ENCODE peak calls at places on chromosomes 6 and 20, in nine cellular contexts. A is AG10803, K is psoas muscle, B is astrocyte of the spinal cord, S is IMR-90, V is nephron progenitor cell, O is WTC11, N is neural crest cell, P is AG09309. Q is an unnamed sample.
A peak's percentile ranks its signal among the peaks of the same experiment; 100 is the strongest.

GRCh38 chr20:48769111-48769879 is 58.5 kb downstream of the PREX1 start:
- DNase-seq in A (no peak), B (no peak), V (no peak), O (no peak), S (no peak), P (no peak), K (no peak), N (no peak), Q (no peak)

GRCh38 chr6:84515082-84515481 is 249.3 kb downstream of the TBX18 start:
- DNase-seq in N (no peak), S (no peak), K (no peak), O (no peak), V (no peak), P (no peak), A (no peak), B (peak; percentile 47), Q (no peak)

GRCh38 chr6:18990313-18990978 is 603.3 kb downstream of the RNF144B start:
- DNase-seq in K (peak; percentile 75), B (peak; percentile 46), O (peak; percentile 88), N (peak; percentile 84), S (peak; percentile 20), P (no peak), A (peak; percentile 20), V (peak; percentile 85), Q (peak; percentile 90)

GRCh38 chr6:52216932-52217331 is 27.4 kb downstream of the IL17F start:
- DNase-seq in O (no peak), N (no peak), B (no peak), A (no peak), V (no peak), P (no peak), S (no peak), K (no peak), Q (no peak)

GRCh38 chr6:27864906-27865883 is 47.0 kb downstream of the OR2B2 start:
- DNase-seq in B (peak; percentile 98), S (peak; percentile 99), N (peak; percentile 57), A (peak; percentile 98), O (peak; percentile 73), V (peak; percentile 55), P (peak; percentile 94), K (peak; percentile 70), Q (peak; percentile 40)

GRCh38 chr6:14747881-14748520 is 497.9 kb upstream of the JARID2 start:
- DNase-seq in K (no peak), O (no peak), V (no peak), B (peak; percentile 36), S (peak; percentile 57), A (peak; percentile 94), N (no peak), P (peak; percentile 61), Q (no peak)

GRCh38 chr6:13513606-13514502 is 26.5 kb upstream of the GFOD1 start:
- DNase-seq in B (no peak), A (peak; percentile 17), N (no peak), V (no peak), O (no peak), K (no peak), P (no peak), S (no peak), Q (no peak)

GRCh38 chr20:36775196-36775595 is 1.6 kb upstream of the DSN1 start:
- DNase-seq in K (no peak), N (no peak), P (no peak), B (no peak), S (no peak), O (no peak), V (no peak), A (no peak), Q (no peak)

GRCh38 chr6:134063966-134064445 is 11.6 kb upstream of the SLC2A12 start:
- DNase-seq in K (no peak), B (peak; percentile 89), S (peak; percentile 85), A (peak; percentile 77), V (peak; percentile 52), O (peak; percentile 36), P (peak; percentile 60), N (peak; percentile 52), Q (peak; percentile 66)

GRCh38 chr6:85756982-85757381 is 114.3 kb upstream of the SYNCRIP start:
- DNase-seq in B (peak; percentile 46), S (peak; percentile 44), A (peak; percentile 29), N (no peak), V (no peak), P (peak; percentile 4), K (no peak), O (no peak), Q (no peak)

GRCh38 chr6:37673436-37673835 is 24.2 kb downstream of the MDGA1 start:
- DNase-seq in O (no peak), B (no peak), V (no peak), N (no peak), A (no peak), S (no peak), K (no peak), P (no peak), Q (no peak)

GRCh38 chr20:44495802-44496481 is 20.3 kb downstream of the TTPAL start:
- DNase-seq in S (peak; percentile 99), O (no peak), P (peak; percentile 99), K (no peak), V (no peak), N (no peak), A (peak; percentile 98), B (peak; percentile 95), Q (no peak)

GRCh38 chr6:106642476-106642875 is 13.1 kb downstream of the QRSL1 start:
- DNase-seq in O (no peak), B (no peak), V (no peak), S (no peak), K (no peak), A (no peak), P (no peak), N (no peak), Q (no peak)

GRCh38 chr6:25309886-25310285 is 30.7 kb downstream of the CARMIL1 start:
- DNase-seq in P (no peak), A (peak; percentile 39), O (no peak), B (no peak), K (no peak), N (no peak), V (no peak), S (no peak), Q (no peak)

DNA sequence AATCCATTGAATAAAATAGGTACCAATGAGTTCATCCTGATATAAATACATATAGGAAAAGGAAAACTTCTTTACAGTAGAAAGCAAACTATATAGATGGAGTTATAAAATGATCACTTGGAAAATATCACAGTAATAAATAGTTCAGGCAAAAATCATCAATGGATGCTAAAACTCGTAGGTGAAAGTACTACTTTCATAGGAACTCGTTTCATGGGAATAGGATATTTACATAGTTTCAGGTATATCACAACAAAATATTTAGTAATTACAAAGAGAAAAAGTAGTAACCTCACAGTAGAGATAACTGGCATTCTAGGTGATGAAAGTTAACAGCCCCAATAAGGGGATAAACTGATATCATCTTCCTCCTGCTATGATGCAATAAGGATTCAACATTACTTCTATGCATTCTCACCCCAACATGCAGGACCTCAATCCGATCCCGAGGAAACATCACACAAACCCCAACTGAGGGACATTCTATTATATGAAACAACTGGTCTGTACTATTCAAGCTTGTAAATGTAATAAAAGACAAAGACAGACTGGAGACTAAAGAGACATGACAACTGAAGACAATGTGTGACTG is 13.7 kb downstream of the DDO start:
- DNase-seq in K (no peak), N (no peak), S (no peak), B (no peak), O (no peak), P (no peak), A (no peak), V (no peak), Q (no peak)
- TF ChIP-seq CTCF in K (no peak), N (no peak), S (no peak), B (no peak), O (no peak), P (no peak), A (no peak), V (no peak), Q (no peak)

DNA sequence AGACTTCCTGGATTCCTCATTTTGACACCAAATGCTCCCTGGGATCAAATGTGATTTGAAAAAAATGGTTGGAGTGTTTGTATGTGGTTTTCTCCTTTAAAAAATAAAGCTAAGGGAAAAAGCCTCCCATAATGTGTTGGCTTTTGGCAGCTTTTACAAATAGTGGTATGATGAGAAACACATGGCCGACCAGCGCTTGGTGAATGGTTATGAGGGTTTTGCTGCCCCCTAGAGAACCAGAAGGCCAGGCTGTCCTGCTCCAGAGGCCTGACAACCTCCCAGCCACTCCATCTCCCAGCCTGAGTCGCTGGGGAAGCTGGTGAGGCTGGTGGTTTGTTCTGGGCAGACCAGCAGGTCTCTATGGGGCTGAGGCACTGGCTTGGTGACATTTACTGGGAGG is 69.3 kb downstream of the CLIC5 start:
- DNase-seq in O (peak; percentile 45), P (peak; percentile 74), S (peak; percentile 72), B (peak; percentile 73), V (no peak), K (no peak), A (peak; percentile 92), N (no peak), Q (peak; percentile 10)
- TF ChIP-seq CTCF in O (no peak), P (peak; percentile 76), S (peak; percentile 54), B (peak; percentile 64), V (peak; percentile 16), K (peak; percentile 30), A (peak; percentile 78), N (peak; percentile 36), Q (no peak)

DNA sequence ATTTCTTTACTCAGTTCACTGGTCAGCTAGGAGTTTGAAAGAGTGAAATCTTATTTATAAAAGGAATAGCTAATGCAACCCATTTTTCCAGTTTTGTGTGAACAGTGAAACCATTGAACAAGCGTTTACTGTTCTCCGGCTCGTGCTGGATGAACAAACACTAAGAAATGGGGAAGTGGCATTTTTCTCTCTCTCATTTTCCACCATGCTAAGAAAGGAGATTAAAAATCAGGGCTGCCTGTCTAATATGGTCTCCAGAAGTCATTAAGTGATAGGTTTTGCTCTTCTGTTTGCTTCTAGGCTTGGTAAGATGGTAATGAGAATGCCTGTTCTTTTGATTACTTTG is 785 bp upstream of the SFT2D1 start:
- DNase-seq in K (no peak), B (no peak), V (no peak), N (no peak), A (no peak), P (no peak), O (no peak), S (no peak), Q (no peak)
- TF ChIP-seq CTCF in K (no peak), B (no peak), V (no peak), N (no peak), A (no peak), P (no peak), O (no peak), S (no peak), Q (no peak)

GRCh38 chr6:21745543-21746337 is 152.2 kb downstream of the SOX4 start:
- DNase-seq in V (no peak), P (no peak), B (no peak), O (no peak), S (no peak), A (no peak), K (no peak), N (no peak), Q (no peak)
- TF ChIP-seq CTCF in V (no peak), P (no peak), B (no peak), O (no peak), S (no peak), A (no peak), K (no peak), N (no peak), Q (no peak)

GRCh38 chr6:161353208-161353613 is 79.3 kb upstream of the AGPAT4 start:
- DNase-seq in A (no peak), V (peak; percentile 44), S (no peak), N (no peak), P (no peak), B (no peak), K (no peak), O (peak; percentile 81), Q (peak; percentile 31)
- TF ChIP-seq CTCF in A (no peak), V (peak; percentile 37), S (no peak), N (peak; percentile 46), P (no peak), B (peak; percentile 35), K (no peak), O (peak; percentile 55), Q (no peak)

Q was measured in endothelial cell.